ENCODE peak calls at places on chromosomes 16 and 17, in four cellular contexts. P, J, D and W are unnamed samples.

GRCh38 chr17:68459030-68459376 is 1.7 kb upstream of the WIPI1 start:
- DNase-seq in P (no peak), J (no peak), D (no peak), W (no peak)

GRCh38 chr16:49811630-49812334 is 44.1 kb downstream of the ZNF423 start:
- DNase-seq in P (no peak), J (peak; percentile 11), D (peak; percentile 22), W (no peak)

GRCh38 chr16:81708459-81709368 is 70.4 kb upstream of the PLCG2 start:
- DNase-seq in P (no peak), J (no peak), D (no peak), W (no peak)

GRCh38 chr16:72372646-72373045 is 200.7 kb upstream of the PMFBP1 start:
- DNase-seq in P (no peak), J (no peak), D (peak; percentile 9), W (no peak)

GRCh38 chr17:66767164-66767933 is 67.6 kb upstream of the CACNG5 start:
- DNase-seq in P (no peak), J (no peak), D (no peak), W (no peak)

GRCh38 chr17:60390881-60391418 is 983 bp downstream of the USP32 start:
- DNase-seq in P (no peak), J (peak; percentile 27), D (peak; percentile 67), W (no peak)

GRCh38 chr17:20271016-20271610 is 196.2 kb downstream of the LGALS9B start:
- DNase-seq in P (peak; percentile 10), J (no peak), D (no peak), W (no peak)

GRCh38 chr17:37737971-37738370 is 6.9 kb downstream of the HNF1B start:
- DNase-seq in P (no peak), J (peak; percentile 39), D (peak; percentile 36), W (no peak)

GRCh38 chr17:80475949-80476876 is at the start of gene NPTX1:
- DNase-seq in P (no peak), J (no peak), D (peak; percentile 64), W (no peak)

GRCh38 chr17:79991140-79991923 is 44.3 kb downstream of the TBC1D16 start:
- DNase-seq in P (peak; percentile 80), J (no peak), D (peak; percentile 96), W (peak; percentile 84)

GRCh38 chr17:34892864-34893263 is 68.4 kb downstream of the CCT6B start:
- DNase-seq in P (no peak), J (no peak), D (peak; percentile 11), W (no peak)

GRCh38 chr16:53666816-53667415 is 36.7 kb downstream of the RPGRIP1L start:
- DNase-seq in P (no peak), J (no peak), D (peak; percentile 18), W (no peak)

GRCh38 chr17:4739122-4740024 is at the start of the genes CXCL16 and ZMYND15:
- DNase-seq in P (peak; percentile 66), J (no peak), D (peak; percentile 68), W (no peak)

GRCh38 chr17:59565959-59566324 is 532 bp downstream of the DHX40 start:
- DNase-seq in P (peak; percentile 58), J (peak; percentile 31), D (peak; percentile 85), W (peak; percentile 79)

GRCh38 chr16:23348579-23349469 is 46.7 kb downstream of the SCNN1B start:
- DNase-seq in P (no peak), J (no peak), D (no peak), W (no peak)

GRCh38 chr17:27888072-27888471 is 5.1 kb downstream of the LYRM9 start:
- DNase-seq in P (no peak), J (no peak), D (no peak), W (no peak)

GRCh38 chr17:11300738-11301137 is 59.7 kb downstream of the SHISA6 start:
- DNase-seq in P (no peak), J (no peak), D (no peak), W (no peak)

GRCh38 chr16:12345349-12345748 is 368.8 kb downstream of the SNX29 start:
- DNase-seq in P (no peak), J (no peak), D (no peak), W (no peak)

GRCh38 chr16:50121721-50122445 is 31.2 kb upstream of the TENT4B start:
- DNase-seq in P (peak; percentile 14), J (no peak), D (no peak), W (peak; percentile 88)

GRCh38 chr17:73612074-73612473 is 32.2 kb downstream of the SDK2 start:
- DNase-seq in P (no peak), J (no peak), D (no peak), W (no peak)

DNA sequence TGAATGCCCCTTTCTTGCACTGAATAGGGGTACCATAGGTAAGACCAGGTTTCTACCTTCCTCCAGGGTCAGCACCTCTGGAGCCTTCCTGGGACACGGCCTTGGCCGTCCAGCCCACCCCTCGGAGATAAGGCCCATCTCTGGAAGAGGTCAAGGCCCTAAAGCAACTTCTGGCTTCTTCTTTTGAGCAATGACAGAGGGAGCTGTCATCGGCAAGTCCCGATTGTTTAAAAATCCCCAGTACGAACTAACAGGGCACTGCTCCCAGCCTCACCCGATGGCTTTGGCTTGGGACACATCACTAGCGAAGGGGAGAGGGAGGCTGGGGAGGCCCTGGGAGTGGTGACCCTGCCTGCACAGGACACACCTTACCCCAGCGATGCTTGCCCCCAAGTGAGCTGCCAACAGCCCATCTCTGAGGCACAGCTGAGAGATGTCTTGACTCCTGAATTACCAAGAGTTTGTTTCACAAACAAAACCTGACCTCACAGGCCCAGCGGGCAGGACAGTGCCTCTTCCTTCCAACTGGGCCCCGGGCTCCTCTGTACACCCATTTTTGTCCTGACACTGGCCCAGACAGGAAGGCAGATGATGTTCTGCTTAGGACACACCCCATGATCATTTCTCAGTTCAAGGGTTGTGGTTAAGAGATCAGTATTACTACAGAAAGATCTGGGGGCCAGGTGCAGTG is 4.8 kb downstream of the SYNGR2 start:
- DNase-seq in P (peak; percentile 49), J (no peak), D (no peak), W (peak; percentile 11)
- H3K4me3 ChIP-seq in P (no peak overlapping the region), J (no peak overlapping the region), D (no peak overlapping the region), W (no peak overlapping the region)

DNA sequence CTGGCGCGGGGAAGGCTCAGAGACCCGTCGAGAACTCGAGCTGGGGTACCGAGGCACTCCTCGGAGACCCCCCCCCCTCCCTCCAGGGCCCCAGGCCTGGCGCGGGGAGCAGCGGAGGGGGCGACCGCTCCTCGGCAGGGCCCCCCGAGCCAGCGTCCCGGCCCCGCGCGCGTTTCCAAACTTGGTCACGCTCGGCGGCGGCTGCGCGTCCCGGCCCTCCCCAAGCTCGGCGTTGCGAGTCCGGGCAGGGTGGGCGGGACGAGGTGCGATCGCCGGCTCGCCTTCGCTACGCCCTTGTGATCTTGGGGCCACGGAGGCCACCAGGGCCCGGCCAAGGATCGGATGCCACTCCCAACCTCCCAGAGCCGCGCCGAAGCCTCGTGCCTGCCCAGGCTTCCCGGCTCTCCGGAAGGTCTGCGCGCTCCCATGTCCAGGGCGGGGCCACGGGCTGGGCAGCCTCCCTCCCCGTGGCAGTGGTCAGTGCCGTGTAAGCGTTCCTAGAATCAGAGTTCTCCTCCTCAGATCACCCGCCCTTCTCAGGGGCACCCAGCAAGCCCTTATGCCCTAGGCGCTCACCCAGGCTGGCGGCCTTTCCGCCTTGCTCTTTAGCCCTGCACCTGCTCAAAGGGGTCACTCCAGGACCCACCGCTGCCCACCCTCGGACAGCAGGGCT is 12.0 kb upstream of the MRPS23 start:
- DNase-seq in P (no peak), J (no peak), D (peak; percentile 85), W (no peak)
- H3K4me3 ChIP-seq in P (no peak overlapping the region), J (peak overlapping the region; percentile 39), D (peak overlapping the region; percentile 28), W (no peak overlapping the region)

GRCh38 chr16:90027611-90028010 is 8.4 kb upstream of the DBNDD1 start:
- DNase-seq in P (no peak), J (no peak), D (no peak), W (no peak)
- H3K4me3 ChIP-seq in P (no peak overlapping the region), J (no peak overlapping the region), D (no peak overlapping the region), W (no peak overlapping the region)

GRCh38 chr16:19044781-19045180 is 22.6 kb upstream of the COQ7 start:
- DNase-seq in P (no peak), J (no peak), D (peak; percentile 27), W (no peak)

GRCh38 chr16:19046062-19046461 is 21.4 kb upstream of the COQ7 start:
- DNase-seq in P (no peak), J (no peak), D (no peak), W (no peak)

GRCh38 chr16:19040400-19040799 is 27.0 kb upstream of the COQ7 start:
- DNase-seq in P (no peak), J (no peak), D (no peak), W (no peak)
- H3K4me3 ChIP-seq in P (no peak overlapping the region), J (no peak overlapping the region), D (no peak overlapping the region), W (no peak overlapping the region)

DNA sequence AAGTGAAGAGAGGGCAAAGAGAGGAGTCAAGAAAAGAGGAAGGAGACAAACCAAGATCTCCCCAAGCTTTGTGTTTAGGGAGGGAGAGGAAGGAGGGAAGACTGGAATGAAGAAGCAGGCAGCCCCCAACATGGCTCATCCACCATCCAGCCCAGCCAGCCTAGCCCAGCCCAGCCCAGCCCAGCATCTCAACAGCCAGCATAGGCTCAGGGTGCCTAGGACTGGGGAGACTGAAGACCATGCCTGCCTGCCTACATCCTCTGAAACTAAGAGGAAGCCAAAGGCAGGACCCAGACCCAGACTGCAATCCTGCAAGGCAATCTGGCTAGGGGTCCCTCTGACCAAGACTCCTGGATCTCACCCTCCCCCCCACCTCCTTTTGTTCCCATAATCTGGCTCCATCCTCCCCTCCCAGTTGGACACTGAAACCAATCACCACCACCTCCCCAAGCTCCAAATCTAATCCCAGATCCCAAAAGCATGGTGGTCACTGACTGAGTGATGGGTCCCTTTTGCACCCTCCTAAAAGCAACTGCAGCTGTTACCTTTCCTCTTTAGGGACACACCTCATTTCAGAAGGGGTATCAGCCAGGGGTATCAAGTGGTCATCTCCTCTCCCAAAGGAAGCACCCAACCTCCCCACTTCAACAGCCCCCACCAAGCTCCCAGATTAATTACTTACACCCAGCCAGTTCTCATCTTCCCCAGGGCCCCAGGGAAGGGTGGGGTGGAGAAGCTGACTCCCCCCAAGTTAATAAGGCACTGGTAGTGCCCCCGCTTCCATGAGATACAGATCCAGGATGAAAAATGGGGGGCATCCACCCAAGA is 1.2 kb downstream of the HDAC5 start:
- DNase-seq in P (no peak), J (no peak), D (no peak), W (no peak)
- H3K4me3 ChIP-seq in P (peak overlapping the region; percentile 77), J (peak overlapping the region; percentile 83), D (peak overlapping the region; percentile 78), W (peak overlapping the region; percentile 65)

GRCh38 chr17:2090210-2090641 is 35.3 kb downstream of the HIC1 start:
- DNase-seq in P (no peak), J (no peak), D (no peak), W (no peak)
- H3K4me3 ChIP-seq in P (peak overlapping the region; percentile 94), J (no peak overlapping the region), D (peak overlapping the region; percentile 57), W (no peak overlapping the region)

GRCh38 chr17:6756425-6757012 is 673 bp downstream of the XAF1 start:
- DNase-seq in P (no peak), J (no peak), D (peak; percentile 8), W (no peak)
- H3K4me3 ChIP-seq in P (peak overlapping the region; percentile 89), J (peak overlapping the region; percentile 4), D (peak overlapping the region; percentile 81), W (peak overlapping the region; percentile 78)

DNA sequence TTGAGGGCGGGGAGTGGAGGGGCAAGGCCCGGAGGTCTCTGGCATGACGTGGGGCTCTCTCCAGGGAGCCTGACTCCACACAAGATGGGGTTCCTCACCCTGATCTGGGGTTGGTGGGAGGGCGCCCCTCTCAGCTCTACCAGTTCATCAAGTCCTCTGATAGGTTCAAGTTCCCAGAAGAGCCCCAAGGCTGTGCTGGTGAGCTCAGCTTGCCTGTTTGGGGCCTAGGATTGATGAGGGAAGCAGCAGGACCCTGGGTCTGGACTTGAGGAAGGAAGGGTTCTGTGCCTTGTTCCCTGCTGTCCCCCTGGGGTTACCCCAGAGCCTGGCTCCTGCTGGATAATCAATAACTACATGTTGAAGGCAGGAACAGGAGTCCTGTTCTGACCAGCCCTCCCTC is 3.5 kb downstream of the MGAT5B start:
- DNase-seq in P (no peak), J (no peak), D (no peak), W (no peak)
- H3K4me3 ChIP-seq in P (no peak overlapping the region), J (no peak overlapping the region), D (no peak overlapping the region), W (no peak overlapping the region)